ENCODE peak calls at places on chromosomes 7 and 10, in four cellular contexts. S is left ventricle myocardium inferior, Y is WERI-Rb-1, Z is fibroblast of mammary gland. R is an unnamed sample.

GRCh38 chr10:94260455-94260854 is 102.3 kb downstream of the NOC3L start:
- DNase-seq in S (no peak), Y (no peak), Z (no peak), R (no peak)

GRCh38 chr10:66639351-66639750 is 286.5 kb upstream of the LRRTM3 start:
- DNase-seq in S (no peak), Y (no peak), Z (no peak), R (no peak)

GRCh38 chr7:48046458-48046857 is 11.1 kb downstream of the C7orf57 start:
- DNase-seq in S (no peak), Y (no peak), Z (no peak), R (no peak)

GRCh38 chr10:130179640-130180039 is 43.4 kb downstream of the GLRX3 start:
- DNase-seq in S (no peak), Y (peak), Z (peak), R (peak)

GRCh38 chr7:139720705-139721231 is 57.0 kb downstream of the HIPK2 start:
- DNase-seq in S (no peak), Y (no peak), Z (peak), R (no peak)

GRCh38 chr7:151779255-151779654 is 97.7 kb downstream of the PRKAG2 start:
- DNase-seq in S (no peak), Y (no peak), Z (no peak), R (no peak)

GRCh38 chr10:132645630-132646442 is 108.2 kb downstream of the INPP5A start:
- DNase-seq in S (no peak), Y (no peak), Z (no peak), R (no peak)

GRCh38 chr7:121313220-121313792 is 15.5 kb upstream of the WNT16 start:
- DNase-seq in S (no peak), Y (no peak), Z (no peak), R (no peak)

GRCh38 chr7:131629203-131629871 is 72.9 kb upstream of the PODXL start:
- DNase-seq in S (peak), Y (no peak), Z (peak), R (no peak)

GRCh38 chr7:125605241-125605640 is 675.6 kb upstream of the POT1 start:
- DNase-seq in S (no peak), Y (no peak), Z (peak), R (no peak)

GRCh38 chr7:151485006-151485732 is 34.5 kb downstream of the RHEB start:
- DNase-seq in S (no peak), Y (no peak), Z (peak), R (no peak)

GRCh38 chr7:28296571-28297483 is 115.5 kb upstream of the CREB5 start:
- DNase-seq in S (peak), Y (peak), Z (peak), R (no peak)

GRCh38 chr10:30238836-30239235 is 110.2 kb downstream of the MTPAP start:
- DNase-seq in S (no peak), Y (no peak), Z (no peak), R (no peak)

GRCh38 chr7:150755473-150756099 is 18.4 kb downstream of the GIMAP5 start:
- DNase-seq in S (no peak), Y (no peak), Z (peak), R (no peak)

GRCh38 chr10:102644066-102644645 is at the start of gene TRIM8:
- DNase-seq in S (peak), Y (peak), Z (peak), R (no peak)

GRCh38 chr10:114869500-114869899 is 47.9 kb downstream of the FHIP2A start:
- DNase-seq in S (no peak), Y (no peak), Z (peak), R (peak)

GRCh38 chr10:132123606-132124005 is 57.9 kb downstream of the JAKMIP3 start:
- DNase-seq in S (no peak), Y (no peak), Z (no peak), R (no peak)

GRCh38 chr7:42883950-42884349 is 27.9 kb downstream of the C7orf25 start:
- DNase-seq in S (peak), Y (no peak), Z (peak), R (no peak)

GRCh38 chr10:11881477-11882417 is 58.6 kb downstream of the PROSER2 start:
- DNase-seq in S (no peak), Y (no peak), Z (no peak), R (no peak)

GRCh38 chr7:13336227-13336626 is 648.8 kb downstream of the ARL4A start:
- DNase-seq in S (no peak), Y (no peak), Z (peak), R (no peak)

DNA sequence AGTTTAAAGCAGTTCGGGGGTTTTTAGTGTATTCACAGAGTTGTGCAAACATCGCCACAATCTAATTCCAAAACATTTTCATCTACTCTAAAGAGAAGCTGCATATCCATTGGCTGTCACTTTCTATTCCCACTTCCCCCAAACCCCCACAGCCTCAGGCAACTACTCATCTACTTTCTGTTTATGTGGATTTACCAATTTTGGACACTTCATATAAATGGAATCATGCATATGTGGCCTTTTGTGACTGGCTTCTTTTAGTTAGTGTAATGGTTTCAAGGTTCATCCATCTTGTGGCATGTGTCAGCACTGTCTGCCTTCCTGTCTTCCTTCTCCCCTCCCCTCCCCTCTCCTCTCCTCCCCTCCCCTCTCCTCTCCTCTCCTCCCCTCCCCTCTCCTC is 78.5 kb upstream of the FZD1 start:
- DNase-seq in S (no peak), Y (no peak), Z (peak), R (no peak)
- TF ChIP-seq CTCF in S (no peak), Y (no peak), Z (no peak), R (no peak)

GRCh38 chr7:97005764-97006145 is 402 bp downstream of the DLX6 start:
- DNase-seq in S (no peak), Y (no peak), Z (no peak), R (no peak)

GRCh38 chr7:97006146-97006950 is 995 bp downstream of the DLX6 start:
- DNase-seq in S (no peak), Y (peak), Z (peak), R (no peak)

GRCh38 chr7:97008275-97008917 is 3.0 kb downstream of the DLX6 start:
- DNase-seq in S (no peak), Y (no peak), Z (no peak), R (no peak)

GRCh38 chr7:97004931-97005763 is at the start of gene DLX6:
- DNase-seq in S (no peak), Y (peak), Z (peak), R (no peak)

DNA sequence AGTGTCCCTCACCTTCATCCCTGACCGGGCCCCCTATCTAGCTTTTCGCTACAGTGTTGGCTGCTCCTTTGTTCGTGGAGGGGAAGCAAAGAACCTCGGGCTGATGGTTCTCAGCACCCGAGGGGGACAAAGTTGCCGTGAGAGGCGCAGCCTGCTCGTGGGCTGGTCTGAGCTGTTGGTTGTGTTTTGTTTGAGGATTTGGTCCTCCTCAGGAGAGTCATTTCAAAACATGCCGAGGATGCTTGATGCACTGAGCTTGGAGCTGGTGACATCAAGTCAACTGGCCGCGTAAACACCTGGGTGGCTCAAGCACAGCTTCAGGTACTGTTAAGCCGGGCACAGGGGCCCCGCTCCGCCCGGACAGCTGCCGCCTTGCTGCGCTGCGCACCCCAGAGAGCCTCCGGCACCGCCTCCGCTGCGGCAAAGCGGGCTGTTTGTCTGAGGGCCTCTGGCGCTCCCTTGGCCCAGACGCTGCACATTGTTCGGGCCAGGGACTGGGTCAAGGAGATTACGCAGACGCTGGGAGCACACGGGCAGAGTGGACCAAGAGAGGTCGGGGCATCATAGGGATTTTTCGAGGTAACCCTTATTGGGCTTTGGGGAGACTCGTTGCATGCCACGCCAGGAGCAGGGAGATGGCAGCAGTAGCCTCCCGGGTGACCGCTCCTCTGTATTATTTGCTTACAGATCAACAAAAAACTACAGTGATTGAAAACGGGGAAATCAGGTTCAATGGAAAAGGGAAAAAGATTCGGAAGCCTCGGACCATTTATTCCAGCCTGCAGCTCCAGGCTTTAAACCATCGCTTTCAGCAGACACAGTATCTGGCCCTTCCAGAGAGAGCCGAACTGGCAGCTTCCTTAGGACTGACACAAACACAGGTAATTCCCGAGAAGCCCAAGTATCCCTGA is 1.9 kb downstream of the DLX6 start:
- DNase-seq in S (no peak), Y (peak), Z (no peak), R (no peak)
- H3K4me3 ChIP-seq in S (peak), Y (peak), Z (no peak), R (no peak)

GRCh38 chr7:138006106-138006505 is 4.2 kb upstream of the CREB3L2 start:
- DNase-seq in S (no peak), Y (no peak), Z (no peak), R (no peak)

GRCh38 chr7:138009350-138009653 is 7.4 kb upstream of the CREB3L2 start:
- DNase-seq in S (no peak), Y (no peak), Z (no peak), R (no peak)

GRCh38 chr7:138008588-138009349 is 6.9 kb upstream of the CREB3L2 start:
- DNase-seq in S (no peak), Y (no peak), Z (peak), R (no peak)

GRCh38 chr7:138004936-138005335 is 3.0 kb upstream of the CREB3L2 start:
- DNase-seq in S (no peak), Y (no peak), Z (no peak), R (no peak)

DNA sequence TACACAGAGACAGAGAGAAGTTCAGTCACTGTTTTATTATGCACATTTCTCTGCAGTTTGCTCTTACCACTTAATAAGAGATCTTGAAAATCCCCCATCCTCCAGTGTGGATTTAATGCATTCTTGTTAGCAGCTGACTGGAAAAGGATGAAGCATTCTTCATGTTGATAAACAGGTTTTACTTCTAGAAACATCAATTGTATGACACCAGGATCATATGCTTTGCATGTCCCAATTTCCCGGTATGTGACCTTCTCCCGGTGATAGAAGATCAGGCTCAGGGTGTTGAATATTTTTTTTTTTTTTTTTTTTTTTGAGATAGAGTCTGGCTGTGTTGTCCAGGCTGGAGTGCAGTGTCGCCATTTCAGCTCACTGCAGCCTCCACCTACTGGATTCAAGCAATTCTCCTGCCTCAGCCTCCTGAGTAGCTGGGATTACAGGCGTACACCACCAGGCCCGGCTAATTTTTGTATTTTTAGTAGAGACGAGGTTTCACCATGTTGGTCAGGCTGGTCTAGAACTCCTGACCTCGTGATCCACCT is 6.2 kb upstream of the CREB3L2 start:
- DNase-seq in S (no peak), Y (no peak), Z (no peak), R (no peak)
- TF ChIP-seq CTCF in S (no peak), Y (no peak), Z (no peak), R (no peak)

GRCh38 chr7:36275735-36276284 is 113.9 kb upstream of the ANLN start:
- DNase-seq in S (no peak), Y (no peak), Z (no peak), R (no peak)

GRCh38 chr7:36278767-36279171 is 110.9 kb upstream of the ANLN start:
- DNase-seq in S (no peak), Y (no peak), Z (peak), R (peak)

GRCh38 chr7:36278069-36278766 is 111.4 kb upstream of the ANLN start:
- DNase-seq in S (no peak), Y (no peak), Z (no peak), R (no peak)

GRCh38 chr7:36277247-36277542 is 112.5 kb upstream of the ANLN start:
- DNase-seq in S (no peak), Y (no peak), Z (no peak), R (no peak)

GRCh38 chr7:36276428-36277246 is 113.0 kb upstream of the ANLN start:
- DNase-seq in S (no peak), Y (no peak), Z (peak), R (no peak)
- H3K4me3 ChIP-seq in S (no peak), Y (no peak), Z (no peak), R (no peak)

GRCh38 chr7:80133361-80134104 is 1.1 kb upstream of the GNAI1 start:
- DNase-seq in S (no peak), Y (no peak), Z (peak), R (no peak)
- TF ChIP-seq CTCF in S (peak), Y (no peak), Z (peak), R (no peak)

GRCh38 chr10:32938554-32939061 is 19.4 kb downstream of the ITGB1 start:
- DNase-seq in S (peak), Y (no peak), Z (no peak), R (no peak)

GRCh38 chr10:32941357-32941756 is 16.7 kb downstream of the ITGB1 start:
- DNase-seq in S (no peak), Y (no peak), Z (no peak), R (no peak)

GRCh38 chr10:32939296-32940111 is 18.5 kb downstream of the ITGB1 start:
- DNase-seq in S (no peak), Y (no peak), Z (no peak), R (no peak)

GRCh38 chr10:32940321-32941264 is 17.4 kb downstream of the ITGB1 start:
- DNase-seq in S (no peak), Y (no peak), Z (no peak), R (no peak)

DNA sequence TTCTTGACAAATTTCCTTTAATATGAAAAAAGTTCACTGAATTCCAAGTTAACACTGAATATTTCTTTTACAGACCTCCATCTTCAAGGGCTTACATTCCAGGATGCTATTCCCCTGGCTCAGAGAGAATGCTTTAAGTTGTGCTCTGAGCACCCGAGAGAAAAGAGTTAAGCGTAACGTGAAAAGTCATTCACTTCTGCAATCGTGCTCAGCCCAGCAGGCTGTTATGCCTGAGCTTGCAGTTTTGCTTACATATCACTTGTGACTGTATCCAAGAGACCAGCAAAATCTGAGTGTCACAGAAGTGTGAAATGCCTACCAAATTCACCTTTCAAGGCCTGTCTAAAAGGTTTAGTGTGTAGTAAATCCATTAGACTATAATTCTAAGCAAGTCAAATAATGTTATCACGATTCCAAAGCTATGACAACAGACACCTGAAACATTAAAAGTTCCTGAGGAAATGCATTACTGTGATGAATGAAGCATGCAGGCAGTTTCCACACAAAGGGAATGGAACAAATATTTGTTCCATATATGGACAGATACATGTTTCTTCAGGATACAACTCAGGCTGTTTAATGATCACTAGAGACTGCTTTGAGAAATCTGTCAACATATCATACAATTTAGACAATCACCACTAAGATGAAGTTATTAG is 20.1 kb downstream of the ITGB1 start:
- DNase-seq in S (no peak), Y (no peak), Z (no peak), R (no peak)
- H3K4me3 ChIP-seq in S (peak), Y (no peak), Z (no peak), R (no peak)

DNA sequence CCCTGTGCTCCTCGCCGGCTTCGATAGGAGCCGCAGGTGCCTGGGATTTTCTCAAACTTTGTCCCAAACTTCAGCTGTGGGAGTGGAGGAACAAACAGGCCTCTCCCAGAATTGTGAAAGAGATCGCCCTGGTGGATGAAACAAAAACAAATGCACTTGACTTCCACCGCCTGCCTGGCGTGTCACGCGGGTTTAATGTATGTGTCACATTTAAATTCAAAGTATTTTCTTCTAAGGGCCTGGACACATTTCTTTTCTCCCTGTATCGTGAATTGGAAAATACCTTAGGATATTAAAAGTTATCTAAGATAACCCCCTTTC is 694 bp upstream of the WASL start:
- DNase-seq in S (no peak), Y (no peak), Z (peak), R (no peak)
- TF ChIP-seq CTCF in S (peak), Y (no peak), Z (no peak), R (no peak)

GRCh38 chr10:88386204-88386877 is 196.8 kb downstream of the RNLS start:
- DNase-seq in S (no peak), Y (no peak), Z (peak), R (no peak)
- H3K4me3 ChIP-seq in S (peak), Y (no peak), Z (no peak), R (no peak)

DNA sequence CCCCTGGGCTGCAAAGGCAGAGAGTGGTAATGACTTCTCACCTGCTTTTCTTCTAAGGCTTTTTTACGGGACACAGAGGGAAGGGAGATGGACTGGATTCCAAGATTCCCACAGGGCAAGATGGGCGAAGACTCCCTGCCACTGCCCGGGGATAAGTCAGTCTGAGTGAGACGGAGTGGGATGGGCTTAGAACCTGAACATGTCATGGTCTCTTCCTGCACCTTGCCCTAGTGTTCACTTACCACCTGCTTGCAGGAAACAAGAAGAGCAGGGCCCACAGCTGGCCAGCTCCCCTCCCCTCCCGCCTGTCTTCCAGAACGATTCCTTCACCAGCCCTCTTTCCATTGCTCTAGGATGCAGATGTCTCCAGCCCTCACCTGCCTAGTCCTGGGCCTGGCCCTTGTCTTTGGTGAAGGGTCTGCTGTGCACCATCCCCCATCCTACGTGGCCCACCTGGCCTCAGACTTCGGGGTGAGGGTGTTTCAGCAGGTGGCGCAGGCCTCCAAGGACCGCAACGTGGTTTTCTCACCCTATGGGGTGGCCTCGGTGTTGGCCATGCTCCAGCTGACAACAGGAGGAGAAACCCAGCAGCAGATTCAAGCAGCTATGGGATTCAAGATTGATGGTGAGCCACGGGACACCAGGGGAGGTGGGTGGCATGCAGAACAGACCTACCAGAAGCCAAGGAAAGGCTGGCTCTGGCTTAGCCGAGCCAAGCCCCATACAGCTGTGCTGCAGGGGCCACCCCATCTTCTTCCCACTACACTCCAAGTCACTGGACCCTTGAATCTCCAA is 1.3 kb downstream of the SERPINE1 start:
- DNase-seq in S (no peak), Y (no peak), Z (no peak), R (no peak)
- TF ChIP-seq CTCF in S (no peak), Y (no peak), Z (no peak), R (no peak)

GRCh38 chr10:45513586-45513985 is 139.6 kb downstream of the ALOX5 start:
- DNase-seq in S (no peak), Y (no peak), Z (no peak), R (no peak)

GRCh38 chr10:45514283-45515270 is 140.6 kb downstream of the ALOX5 start:
- DNase-seq in S (no peak), Y (no peak), Z (no peak), R (no peak)

GRCh38 chr10:45520476-45520875 is 146.5 kb downstream of the ALOX5 start:
- DNase-seq in S (no peak), Y (no peak), Z (no peak), R (no peak)

GRCh38 chr10:45515630-45516029 is 141.6 kb downstream of the ALOX5 start:
- DNase-seq in S (no peak), Y (no peak), Z (no peak), R (no peak)

GRCh38 chr10:45518741-45519140 is 144.7 kb downstream of the ALOX5 start:
- DNase-seq in S (no peak), Y (no peak), Z (no peak), R (no peak)
- H3K4me3 ChIP-seq in S (no peak), Y (no peak), Z (no peak), R (no peak)

R was measured in HFF-Myc.